ENCODE peak calls at places on chromosomes 6 and 20, in ten cellular contexts. One of them, this sample, is unnamed.

GRCh38 chr6:84027340-84028183 is 6.0 kb upstream of the MRAP2 start:
- DNase-seq in putamen: no peak
- DNase-seq in endodermal cell: no peak
- DNase-seq in GM23338: no peak
- DNase-seq in activated CD4-positive, alpha-beta T cell treated with anti-CD3 and anti-CD28 coated beads, Interleukin-2, amount 50 U/mL, for 24 hours: no peak
- DNase-seq in heart right ventricle: no peak
- DNase-seq in foreskin fibroblast: peak
- DNase-seq in WERI-Rb-1: no peak
- DNase-seq in T47D: no peak
- DNase-seq in activated T-helper 1 cell treated with anti-CD3 and anti-CD28 coated beads, Interleukin-2, amount 50 U/mL, for 16 hours: no peak
- DNase-seq in this sample: peak

GRCh38 chr20:63706852-63707557 is 771 bp downstream of the ARFRP1 start:
- DNase-seq in T47D: peak
- DNase-seq in activated T-helper 1 cell treated with anti-CD3 and anti-CD28 coated beads, Interleukin-2, amount 50 U/mL, for 16 hours: peak
- DNase-seq in activated CD4-positive, alpha-beta T cell treated with anti-CD3 and anti-CD28 coated beads, Interleukin-2, amount 50 U/mL, for 24 hours: no peak
- DNase-seq in foreskin fibroblast: peak
- DNase-seq in putamen: no peak
- DNase-seq in heart right ventricle: peak
- DNase-seq in endodermal cell: peak
- DNase-seq in WERI-Rb-1: peak
- DNase-seq in GM23338: peak
- DNase-seq in this sample: no peak

GRCh38 chr20:36856691-36857635 is 19.0 kb upstream of the TLDC2 start:
- DNase-seq in endodermal cell: peak
- DNase-seq in GM23338: no peak
- DNase-seq in putamen: no peak
- DNase-seq in activated T-helper 1 cell treated with anti-CD3 and anti-CD28 coated beads, Interleukin-2, amount 50 U/mL, for 16 hours: no peak
- DNase-seq in WERI-Rb-1: no peak
- DNase-seq in activated CD4-positive, alpha-beta T cell treated with anti-CD3 and anti-CD28 coated beads, Interleukin-2, amount 50 U/mL, for 24 hours: no peak
- DNase-seq in foreskin fibroblast: peak
- DNase-seq in T47D: no peak
- DNase-seq in heart right ventricle: peak
- DNase-seq in this sample: no peak

GRCh38 chr6:90446164-90446563 is 140.7 kb downstream of the MAP3K7 start:
- DNase-seq in GM23338: no peak
- DNase-seq in endodermal cell: no peak
- DNase-seq in activated CD4-positive, alpha-beta T cell treated with anti-CD3 and anti-CD28 coated beads, Interleukin-2, amount 50 U/mL, for 24 hours: no peak
- DNase-seq in putamen: no peak
- DNase-seq in foreskin fibroblast: no peak
- DNase-seq in WERI-Rb-1: no peak
- DNase-seq in heart right ventricle: no peak
- DNase-seq in activated T-helper 1 cell treated with anti-CD3 and anti-CD28 coated beads, Interleukin-2, amount 50 U/mL, for 16 hours: no peak
- DNase-seq in T47D: no peak
- DNase-seq in this sample: peak

GRCh38 chr6:113055086-113055485 is 708.0 kb downstream of the RFPL4B start:
- DNase-seq in foreskin fibroblast: peak
- DNase-seq in T47D: no peak
- DNase-seq in heart right ventricle: no peak
- DNase-seq in GM23338: no peak
- DNase-seq in endodermal cell: no peak
- DNase-seq in putamen: no peak
- DNase-seq in WERI-Rb-1: no peak
- DNase-seq in activated T-helper 1 cell treated with anti-CD3 and anti-CD28 coated beads, Interleukin-2, amount 50 U/mL, for 16 hours: no peak
- DNase-seq in activated CD4-positive, alpha-beta T cell treated with anti-CD3 and anti-CD28 coated beads, Interleukin-2, amount 50 U/mL, for 24 hours: no peak
- DNase-seq in this sample: no peak

GRCh38 chr6:89768324-89768723 is 51.3 kb downstream of the MDN1 start:
- DNase-seq in heart right ventricle: no peak
- DNase-seq in endodermal cell: no peak
- DNase-seq in putamen: no peak
- DNase-seq in activated T-helper 1 cell treated with anti-CD3 and anti-CD28 coated beads, Interleukin-2, amount 50 U/mL, for 16 hours: no peak
- DNase-seq in foreskin fibroblast: no peak
- DNase-seq in activated CD4-positive, alpha-beta T cell treated with anti-CD3 and anti-CD28 coated beads, Interleukin-2, amount 50 U/mL, for 24 hours: no peak
- DNase-seq in T47D: no peak
- DNase-seq in WERI-Rb-1: no peak
- DNase-seq in GM23338: no peak
- DNase-seq in this sample: no peak

GRCh38 chr6:84358581-84358980 is 131.1 kb upstream of the CEP162 start:
- DNase-seq in T47D: no peak
- DNase-seq in WERI-Rb-1: no peak
- DNase-seq in putamen: no peak
- DNase-seq in foreskin fibroblast: no peak
- DNase-seq in heart right ventricle: no peak
- DNase-seq in endodermal cell: no peak
- DNase-seq in activated CD4-positive, alpha-beta T cell treated with anti-CD3 and anti-CD28 coated beads, Interleukin-2, amount 50 U/mL, for 24 hours: no peak
- DNase-seq in activated T-helper 1 cell treated with anti-CD3 and anti-CD28 coated beads, Interleukin-2, amount 50 U/mL, for 16 hours: no peak
- DNase-seq in GM23338: no peak
- DNase-seq in this sample: no peak

GRCh38 chr20:38581013-38581412 is at the start of gene ADIG:
- DNase-seq in foreskin fibroblast: peak
- DNase-seq in WERI-Rb-1: peak
- DNase-seq in heart right ventricle: peak
- DNase-seq in endodermal cell: no peak
- DNase-seq in activated T-helper 1 cell treated with anti-CD3 and anti-CD28 coated beads, Interleukin-2, amount 50 U/mL, for 16 hours: no peak
- DNase-seq in T47D: no peak
- DNase-seq in activated CD4-positive, alpha-beta T cell treated with anti-CD3 and anti-CD28 coated beads, Interleukin-2, amount 50 U/mL, for 24 hours: no peak
- DNase-seq in GM23338: no peak
- DNase-seq in putamen: peak
- DNase-seq in this sample: no peak

GRCh38 chr20:37711987-37712961 is 18.4 kb downstream of the CTNNBL1 start:
- DNase-seq in GM23338: no peak
- DNase-seq in putamen: no peak
- DNase-seq in activated CD4-positive, alpha-beta T cell treated with anti-CD3 and anti-CD28 coated beads, Interleukin-2, amount 50 U/mL, for 24 hours: no peak
- DNase-seq in WERI-Rb-1: no peak
- DNase-seq in activated T-helper 1 cell treated with anti-CD3 and anti-CD28 coated beads, Interleukin-2, amount 50 U/mL, for 16 hours: no peak
- DNase-seq in endodermal cell: no peak
- DNase-seq in T47D: no peak
- DNase-seq in foreskin fibroblast: no peak
- DNase-seq in heart right ventricle: peak
- DNase-seq in this sample: no peak

GRCh38 chr6:73204252-73204651 is 21.0 kb downstream of the KHDC1L start:
- DNase-seq in activated CD4-positive, alpha-beta T cell treated with anti-CD3 and anti-CD28 coated beads, Interleukin-2, amount 50 U/mL, for 24 hours: no peak
- DNase-seq in WERI-Rb-1: no peak
- DNase-seq in putamen: no peak
- DNase-seq in heart right ventricle: no peak
- DNase-seq in T47D: no peak
- DNase-seq in endodermal cell: no peak
- DNase-seq in foreskin fibroblast: no peak
- DNase-seq in GM23338: peak
- DNase-seq in activated T-helper 1 cell treated with anti-CD3 and anti-CD28 coated beads, Interleukin-2, amount 50 U/mL, for 16 hours: no peak
- DNase-seq in this sample: no peak

GRCh38 chr6:92623441-92623840 is 795.9 kb downstream of the EPHA7 start:
- DNase-seq in heart right ventricle: no peak
- DNase-seq in activated CD4-positive, alpha-beta T cell treated with anti-CD3 and anti-CD28 coated beads, Interleukin-2, amount 50 U/mL, for 24 hours: no peak
- DNase-seq in activated T-helper 1 cell treated with anti-CD3 and anti-CD28 coated beads, Interleukin-2, amount 50 U/mL, for 16 hours: no peak
- DNase-seq in WERI-Rb-1: no peak
- DNase-seq in endodermal cell: no peak
- DNase-seq in T47D: no peak
- DNase-seq in foreskin fibroblast: no peak
- DNase-seq in GM23338: no peak
- DNase-seq in putamen: no peak
- DNase-seq in this sample: no peak

GRCh38 chr6:110518281-110518623 is 41.8 kb upstream of the SLC22A16 start:
- DNase-seq in WERI-Rb-1: no peak
- DNase-seq in T47D: peak
- DNase-seq in foreskin fibroblast: peak
- DNase-seq in activated CD4-positive, alpha-beta T cell treated with anti-CD3 and anti-CD28 coated beads, Interleukin-2, amount 50 U/mL, for 24 hours: no peak
- DNase-seq in heart right ventricle: no peak
- DNase-seq in GM23338: peak
- DNase-seq in putamen: no peak
- DNase-seq in activated T-helper 1 cell treated with anti-CD3 and anti-CD28 coated beads, Interleukin-2, amount 50 U/mL, for 16 hours: no peak
- DNase-seq in endodermal cell: no peak
- DNase-seq in this sample: no peak

GRCh38 chr6:158835616-158836221 is 16.6 kb upstream of the EZR start:
- DNase-seq in GM23338: no peak
- DNase-seq in foreskin fibroblast: no peak
- DNase-seq in T47D: no peak
- DNase-seq in endodermal cell: peak
- DNase-seq in WERI-Rb-1: peak
- DNase-seq in activated CD4-positive, alpha-beta T cell treated with anti-CD3 and anti-CD28 coated beads, Interleukin-2, amount 50 U/mL, for 24 hours: no peak
- DNase-seq in activated T-helper 1 cell treated with anti-CD3 and anti-CD28 coated beads, Interleukin-2, amount 50 U/mL, for 16 hours: no peak
- DNase-seq in putamen: no peak
- DNase-seq in heart right ventricle: peak
- DNase-seq in this sample: no peak

GRCh38 chr6:122623279-122623678 is 13.1 kb downstream of the PKIB start:
- DNase-seq in putamen: no peak
- DNase-seq in WERI-Rb-1: no peak
- DNase-seq in foreskin fibroblast: no peak
- DNase-seq in GM23338: no peak
- DNase-seq in activated T-helper 1 cell treated with anti-CD3 and anti-CD28 coated beads, Interleukin-2, amount 50 U/mL, for 16 hours: no peak
- DNase-seq in heart right ventricle: no peak
- DNase-seq in activated CD4-positive, alpha-beta T cell treated with anti-CD3 and anti-CD28 coated beads, Interleukin-2, amount 50 U/mL, for 24 hours: no peak
- DNase-seq in T47D: no peak
- DNase-seq in endodermal cell: no peak
- DNase-seq in this sample: peak

GRCh38 chr6:11448038-11448437 is 89.5 kb upstream of the TMEM170B start:
- DNase-seq in putamen: no peak
- DNase-seq in activated CD4-positive, alpha-beta T cell treated with anti-CD3 and anti-CD28 coated beads, Interleukin-2, amount 50 U/mL, for 24 hours: no peak
- DNase-seq in WERI-Rb-1: no peak
- DNase-seq in GM23338: no peak
- DNase-seq in T47D: no peak
- DNase-seq in heart right ventricle: no peak
- DNase-seq in foreskin fibroblast: no peak
- DNase-seq in activated T-helper 1 cell treated with anti-CD3 and anti-CD28 coated beads, Interleukin-2, amount 50 U/mL, for 16 hours: no peak
- DNase-seq in endodermal cell: no peak
- DNase-seq in this sample: no peak

GRCh38 chr6:32449088-32449736 is 9.5 kb downstream of the HLA-DRA start:
- DNase-seq in foreskin fibroblast: no peak
- DNase-seq in activated T-helper 1 cell treated with anti-CD3 and anti-CD28 coated beads, Interleukin-2, amount 50 U/mL, for 16 hours: no peak
- DNase-seq in WERI-Rb-1: no peak
- DNase-seq in GM23338: no peak
- DNase-seq in endodermal cell: no peak
- DNase-seq in T47D: no peak
- DNase-seq in activated CD4-positive, alpha-beta T cell treated with anti-CD3 and anti-CD28 coated beads, Interleukin-2, amount 50 U/mL, for 24 hours: no peak
- DNase-seq in putamen: no peak
- DNase-seq in heart right ventricle: no peak
- DNase-seq in this sample: no peak

GRCh38 chr20:63941282-63942060 is 14.7 kb downstream of the UCKL1 start:
- DNase-seq in WERI-Rb-1: no peak
- DNase-seq in activated T-helper 1 cell treated with anti-CD3 and anti-CD28 coated beads, Interleukin-2, amount 50 U/mL, for 16 hours: peak
- DNase-seq in heart right ventricle: peak
- DNase-seq in endodermal cell: peak
- DNase-seq in activated CD4-positive, alpha-beta T cell treated with anti-CD3 and anti-CD28 coated beads, Interleukin-2, amount 50 U/mL, for 24 hours: no peak
- DNase-seq in T47D: peak
- DNase-seq in foreskin fibroblast: peak
- DNase-seq in putamen: no peak
- DNase-seq in GM23338: peak
- DNase-seq in this sample: no peak

GRCh38 chr6:22737331-22737730 is 168.0 kb downstream of the HDGFL1 start:
- DNase-seq in activated CD4-positive, alpha-beta T cell treated with anti-CD3 and anti-CD28 coated beads, Interleukin-2, amount 50 U/mL, for 24 hours: no peak
- DNase-seq in putamen: peak
- DNase-seq in WERI-Rb-1: peak
- DNase-seq in GM23338: peak
- DNase-seq in activated T-helper 1 cell treated with anti-CD3 and anti-CD28 coated beads, Interleukin-2, amount 50 U/mL, for 16 hours: no peak
- DNase-seq in heart right ventricle: peak
- DNase-seq in foreskin fibroblast: peak
- DNase-seq in endodermal cell: peak
- DNase-seq in T47D: peak
- DNase-seq in this sample: peak

GRCh38 chr6:155330922-155331321 is 16.6 kb upstream of the TFB1M start:
- DNase-seq in endodermal cell: no peak
- DNase-seq in T47D: no peak
- DNase-seq in GM23338: no peak
- DNase-seq in activated CD4-positive, alpha-beta T cell treated with anti-CD3 and anti-CD28 coated beads, Interleukin-2, amount 50 U/mL, for 24 hours: no peak
- DNase-seq in foreskin fibroblast: no peak
- DNase-seq in heart right ventricle: no peak
- DNase-seq in putamen: no peak
- DNase-seq in WERI-Rb-1: no peak
- DNase-seq in activated T-helper 1 cell treated with anti-CD3 and anti-CD28 coated beads, Interleukin-2, amount 50 U/mL, for 16 hours: no peak
- DNase-seq in this sample: no peak

GRCh38 chr6:161745594-161745993 is 471.7 kb upstream of the AGPAT4 start:
- DNase-seq in putamen: no peak
- DNase-seq in heart right ventricle: no peak
- DNase-seq in endodermal cell: no peak
- DNase-seq in foreskin fibroblast: peak
- DNase-seq in WERI-Rb-1: peak
- DNase-seq in GM23338: no peak
- DNase-seq in activated T-helper 1 cell treated with anti-CD3 and anti-CD28 coated beads, Interleukin-2, amount 50 U/mL, for 16 hours: no peak
- DNase-seq in T47D: no peak
- DNase-seq in activated CD4-positive, alpha-beta T cell treated with anti-CD3 and anti-CD28 coated beads, Interleukin-2, amount 50 U/mL, for 24 hours: no peak
- DNase-seq in this sample: no peak

GRCh38 chr20:5001174-5002076 is at the start of gene SLC23A2:
- DNase-seq in WERI-Rb-1: peak
- DNase-seq in putamen: peak
- DNase-seq in GM23338: peak
- DNase-seq in activated T-helper 1 cell treated with anti-CD3 and anti-CD28 coated beads, Interleukin-2, amount 50 U/mL, for 16 hours: peak
- DNase-seq in foreskin fibroblast: peak
- DNase-seq in activated CD4-positive, alpha-beta T cell treated with anti-CD3 and anti-CD28 coated beads, Interleukin-2, amount 50 U/mL, for 24 hours: peak
- DNase-seq in T47D: peak
- DNase-seq in endodermal cell: peak
- DNase-seq in heart right ventricle: peak
- DNase-seq in this sample: peak

GRCh38 chr6:13229205-13230085 is 98.9 kb downstream of the TBC1D7 start:
- DNase-seq in activated CD4-positive, alpha-beta T cell treated with anti-CD3 and anti-CD28 coated beads, Interleukin-2, amount 50 U/mL, for 24 hours: no peak
- DNase-seq in putamen: no peak
- DNase-seq in endodermal cell: peak
- DNase-seq in GM23338: peak
- DNase-seq in foreskin fibroblast: peak
- DNase-seq in heart right ventricle: peak
- DNase-seq in WERI-Rb-1: no peak
- DNase-seq in activated T-helper 1 cell treated with anti-CD3 and anti-CD28 coated beads, Interleukin-2, amount 50 U/mL, for 16 hours: no peak
- DNase-seq in T47D: no peak
- DNase-seq in this sample: no peak

GRCh38 chr6:134880487-134881190 is 69.3 kb downstream of the ALDH8A1 start:
- DNase-seq in heart right ventricle: no peak
- DNase-seq in activated T-helper 1 cell treated with anti-CD3 and anti-CD28 coated beads, Interleukin-2, amount 50 U/mL, for 16 hours: no peak
- DNase-seq in T47D: no peak
- DNase-seq in WERI-Rb-1: no peak
- DNase-seq in GM23338: no peak
- DNase-seq in putamen: no peak
- DNase-seq in activated CD4-positive, alpha-beta T cell treated with anti-CD3 and anti-CD28 coated beads, Interleukin-2, amount 50 U/mL, for 24 hours: no peak
- DNase-seq in foreskin fibroblast: peak
- DNase-seq in endodermal cell: no peak
- DNase-seq in this sample: no peak

GRCh38 chr20:24685736-24686135 is 216.3 kb downstream of the SYNDIG1 start:
- DNase-seq in heart right ventricle: no peak
- DNase-seq in endodermal cell: peak
- DNase-seq in activated CD4-positive, alpha-beta T cell treated with anti-CD3 and anti-CD28 coated beads, Interleukin-2, amount 50 U/mL, for 24 hours: no peak
- DNase-seq in foreskin fibroblast: no peak
- DNase-seq in putamen: no peak
- DNase-seq in T47D: no peak
- DNase-seq in WERI-Rb-1: no peak
- DNase-seq in GM23338: no peak
- DNase-seq in activated T-helper 1 cell treated with anti-CD3 and anti-CD28 coated beads, Interleukin-2, amount 50 U/mL, for 16 hours: no peak
- DNase-seq in this sample: no peak

GRCh38 chr6:135481786-135482369 is 15.7 kb downstream of the AHI1 start:
- DNase-seq in foreskin fibroblast: no peak
- DNase-seq in activated T-helper 1 cell treated with anti-CD3 and anti-CD28 coated beads, Interleukin-2, amount 50 U/mL, for 16 hours: no peak
- DNase-seq in activated CD4-positive, alpha-beta T cell treated with anti-CD3 and anti-CD28 coated beads, Interleukin-2, amount 50 U/mL, for 24 hours: no peak
- DNase-seq in endodermal cell: no peak
- DNase-seq in GM23338: peak
- DNase-seq in T47D: no peak
- DNase-seq in WERI-Rb-1: no peak
- DNase-seq in heart right ventricle: no peak
- DNase-seq in putamen: no peak
- DNase-seq in this sample: peak

GRCh38 chr20:2640260-2640659 is 12.2 kb upstream of the NOP56 start:
- DNase-seq in T47D: no peak
- DNase-seq in GM23338: no peak
- DNase-seq in heart right ventricle: no peak
- DNase-seq in WERI-Rb-1: no peak
- DNase-seq in activated T-helper 1 cell treated with anti-CD3 and anti-CD28 coated beads, Interleukin-2, amount 50 U/mL, for 16 hours: no peak
- DNase-seq in putamen: no peak
- DNase-seq in activated CD4-positive, alpha-beta T cell treated with anti-CD3 and anti-CD28 coated beads, Interleukin-2, amount 50 U/mL, for 24 hours: no peak
- DNase-seq in endodermal cell: peak
- DNase-seq in foreskin fibroblast: no peak
- DNase-seq in this sample: no peak

GRCh38 chr6:133504761-133505160 is 263.6 kb downstream of the EYA4 start:
- DNase-seq in heart right ventricle: no peak
- DNase-seq in endodermal cell: no peak
- DNase-seq in putamen: no peak
- DNase-seq in T47D: no peak
- DNase-seq in activated CD4-positive, alpha-beta T cell treated with anti-CD3 and anti-CD28 coated beads, Interleukin-2, amount 50 U/mL, for 24 hours: no peak
- DNase-seq in GM23338: no peak
- DNase-seq in foreskin fibroblast: no peak
- DNase-seq in activated T-helper 1 cell treated with anti-CD3 and anti-CD28 coated beads, Interleukin-2, amount 50 U/mL, for 16 hours: no peak
- DNase-seq in WERI-Rb-1: no peak
- DNase-seq in this sample: peak

GRCh38 chr6:153312633-153313032 is 181.6 kb upstream of the RGS17 start:
- DNase-seq in activated CD4-positive, alpha-beta T cell treated with anti-CD3 and anti-CD28 coated beads, Interleukin-2, amount 50 U/mL, for 24 hours: peak
- DNase-seq in heart right ventricle: peak
- DNase-seq in putamen: peak
- DNase-seq in foreskin fibroblast: peak
- DNase-seq in WERI-Rb-1: peak
- DNase-seq in T47D: no peak
- DNase-seq in GM23338: peak
- DNase-seq in activated T-helper 1 cell treated with anti-CD3 and anti-CD28 coated beads, Interleukin-2, amount 50 U/mL, for 16 hours: no peak
- DNase-seq in endodermal cell: peak
- DNase-seq in this sample: peak